ENCODE peak calls at places on chromosomes 16 and 17, in ten cellular contexts. W is epithelial cell of proximal tubule, E is stomach, U is DND-41, Z is AG04450, D is NB4, O is cardiac fibroblast, Q is lower lobe of right lung, K is psoas muscle, G is GM23338. R is an unnamed sample.

GRCh38 chr16:75256059-75256870 is 4.8 kb upstream of the BCAR1 start:
- DNase-seq in W (no peak), E (peak; percentile 28), U (no peak), Z (no peak), D (no peak), O (no peak), Q (peak; percentile 63), K (peak; percentile 56), G (peak; percentile 67), R (no peak)

GRCh38 chr16:51429041-51429440 is 278.0 kb upstream of the SALL1 start:
- DNase-seq in W (no peak), E (no peak), U (no peak), Z (no peak), D (no peak), O (no peak), Q (no peak), K (no peak), G (no peak), R (peak; percentile 8)

GRCh38 chr16:11094075-11094593 is 149.8 kb downstream of the CLEC16A start:
- DNase-seq in W (no peak), E (no peak), U (peak; percentile 94), Z (peak; percentile 70), D (peak; percentile 94), O (no peak), Q (no peak), K (no peak), G (no peak), R (peak; percentile 44)

GRCh38 chr17:43013296-43013695 is 6.7 kb downstream of the IFI35 start:
- DNase-seq in W (no peak), E (no peak), U (no peak), Z (no peak), D (no peak), O (no peak), Q (no peak), K (no peak), G (no peak), R (no peak)

GRCh38 chr17:15257316-15257925 is 7.7 kb downstream of the PMP22 start:
- DNase-seq in W (no peak), E (peak; percentile 76), U (peak; percentile 84), Z (peak; percentile 38), D (peak; percentile 93), O (peak; percentile 80), Q (peak; percentile 78), K (peak; percentile 86), G (peak; percentile 87), R (peak; percentile 88)

GRCh38 chr17:42821176-42821575 is 2.9 kb downstream of the BECN1 start:
- DNase-seq in W (no peak), E (no peak), U (no peak), Z (no peak), D (no peak), O (no peak), Q (no peak), K (no peak), G (no peak), R (no peak)

GRCh38 chr17:75344664-75345063 is 55.4 kb upstream of the SLC25A19 start:
- DNase-seq in W (no peak), E (no peak), U (peak; percentile 71), Z (no peak), D (peak; percentile 36), O (no peak), Q (no peak), K (no peak), G (peak; percentile 33), R (no peak)

GRCh38 chr17:81402530-81402941 is 7.3 kb downstream of the BAHCC1 start:
- DNase-seq in W (no peak), E (no peak), U (no peak), Z (no peak), D (no peak), O (no peak), Q (no peak), K (peak; percentile 37), G (no peak), R (no peak)

GRCh38 chr17:68198931-68199836 is 48.7 kb upstream of the AMZ2 start:
- DNase-seq in W (no peak), E (no peak), U (no peak), Z (no peak), D (no peak), O (peak; percentile 13), Q (no peak), K (peak; percentile 21), G (peak; percentile 58), R (no peak)

GRCh38 chr16:3878610-3879009 is 1.9 kb downstream of the CREBBP start:
- DNase-seq in W (no peak), E (no peak), U (no peak), Z (no peak), D (peak; percentile 67), O (peak; percentile 29), Q (no peak), K (no peak), G (no peak), R (peak; percentile 38)

GRCh38 chr17:78367193-78367592 is 7.3 kb upstream of the SOCS3 start:
- DNase-seq in W (no peak), E (no peak), U (no peak), Z (no peak), D (no peak), O (no peak), Q (no peak), K (no peak), G (no peak), R (no peak)

GRCh38 chr17:78364436-78365281 is 4.8 kb upstream of the SOCS3 start:
- DNase-seq in W (no peak), E (no peak), U (no peak), Z (no peak), D (peak; percentile 72), O (no peak), Q (no peak), K (no peak), G (peak; percentile 59), R (no peak)

GRCh38 chr17:78368348-78368747 is 8.5 kb upstream of the SOCS3 start:
- DNase-seq in W (no peak), E (no peak), U (no peak), Z (no peak), D (no peak), O (no peak), Q (peak; percentile 66), K (no peak), G (no peak), R (no peak)

GRCh38 chr17:78366109-78366848 is 6.4 kb upstream of the SOCS3 start:
- DNase-seq in W (no peak), E (no peak), U (no peak), Z (no peak), D (no peak), O (no peak), Q (peak; percentile 71), K (no peak), G (peak; percentile 48), R (no peak)

DNA sequence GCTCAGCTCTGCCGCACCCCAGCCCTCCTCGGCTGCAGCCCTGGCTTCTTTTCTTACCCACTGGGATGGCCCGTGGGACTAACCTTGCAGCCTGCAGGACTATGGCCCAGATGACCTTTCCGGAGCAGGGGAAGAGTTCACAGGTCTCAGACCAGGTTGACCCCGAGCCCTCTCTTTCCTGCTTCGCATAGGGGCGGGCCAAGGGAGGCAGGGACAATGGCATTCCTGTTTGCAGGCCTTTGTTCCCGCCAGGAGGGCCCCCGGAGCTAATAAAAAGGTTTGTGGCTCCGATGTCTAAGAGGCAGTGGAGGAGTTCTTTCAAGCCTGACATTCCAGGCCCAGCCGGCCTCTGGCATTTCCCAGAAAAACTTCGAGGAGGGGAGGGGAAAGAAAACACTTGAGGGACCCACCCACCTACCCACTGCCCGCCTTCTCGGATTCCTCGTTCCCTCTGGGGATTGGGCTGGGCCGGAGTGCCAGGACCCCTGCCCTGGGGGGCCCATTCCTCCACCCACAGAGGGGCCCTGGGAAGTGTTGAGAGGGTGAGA is 5.8 kb upstream of the SOCS3 start:
- DNase-seq in W (no peak), E (no peak), U (no peak), Z (no peak), D (no peak), O (no peak), Q (no peak), K (no peak), G (peak; percentile 98), R (no peak)
- H3K4me3 ChIP-seq in W (no peak overlapping the region), E (no peak overlapping the region), U (no peak overlapping the region), Z (no peak overlapping the region), D (no peak overlapping the region), O (no peak overlapping the region), Q (no peak overlapping the region), K (no peak overlapping the region), G (peak overlapping the region; percentile 28), R (no peak overlapping the region)

DNA sequence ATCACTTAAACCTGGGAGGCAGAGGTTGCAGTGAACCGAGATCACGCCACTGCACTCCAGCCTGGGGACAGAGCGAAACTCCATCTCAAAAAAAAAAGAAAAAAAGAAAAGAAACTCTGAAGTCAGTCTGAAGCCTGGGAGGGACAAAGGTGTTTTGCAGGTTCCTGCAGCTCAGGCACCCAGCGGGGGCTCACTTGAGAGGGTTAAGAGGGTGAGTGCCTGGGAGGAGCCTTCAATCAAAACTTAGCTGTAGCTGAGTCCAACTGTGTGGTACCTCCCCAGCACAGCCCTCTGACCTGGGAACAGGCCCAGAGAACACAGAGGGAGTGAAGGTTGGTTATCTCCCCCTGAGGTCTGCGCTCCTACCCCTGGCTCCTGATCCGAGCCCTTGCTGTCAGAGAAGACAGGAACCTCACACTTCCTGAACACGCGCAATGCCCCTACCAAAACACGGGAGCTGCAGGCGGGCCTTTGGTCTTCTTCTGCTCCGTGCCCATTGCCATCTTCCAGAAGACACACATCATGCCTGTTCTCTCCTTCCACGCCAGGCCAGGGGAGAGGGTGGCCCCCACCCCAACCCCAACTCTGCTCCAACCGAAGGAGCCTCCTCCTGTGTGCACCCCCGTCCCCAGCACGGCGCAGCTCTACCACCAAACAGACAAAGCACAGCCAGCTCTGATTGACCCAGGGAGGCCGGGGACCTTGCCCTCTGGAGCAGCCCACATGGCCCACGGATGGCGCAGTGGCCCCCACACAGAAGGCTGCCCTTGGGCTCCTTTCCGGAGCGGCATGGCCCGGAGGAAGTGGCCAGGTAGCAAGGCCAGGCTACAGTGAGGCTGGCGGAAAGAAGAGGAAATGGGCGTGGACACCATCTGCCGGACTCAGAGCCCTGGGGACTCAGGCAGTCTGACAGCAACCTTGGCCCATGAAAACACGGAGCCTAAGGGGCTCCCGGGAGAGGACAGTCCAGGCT is 20.2 kb upstream of the ZC3H18 start:
- DNase-seq in W (no peak), E (no peak), U (no peak), Z (no peak), D (peak; percentile 56), O (no peak), Q (no peak), K (no peak), G (no peak), R (no peak)
- TF ChIP-seq CTCF in W (no peak), E (no peak), U (no peak), Z (no peak), D (no peak), O (no peak), Q (no peak), K (no peak), G (peak; percentile 38), R (no peak)

GRCh38 chr16:67181346-67181745 is 2.4 kb downstream of the MATCAP1 start:
- DNase-seq in W (no peak), E (no peak), U (no peak), Z (peak; percentile 79), D (no peak), O (peak; percentile 91), Q (no peak), K (no peak), G (no peak), R (peak; percentile 86)
- H3K4me3 ChIP-seq in W (no peak overlapping the region), E (no peak overlapping the region), U (no peak overlapping the region), Z (peak overlapping the region; percentile 20), D (no peak overlapping the region), O (peak overlapping the region; percentile 32), Q (no peak overlapping the region), K (no peak overlapping the region), G (no peak overlapping the region), R (no peak overlapping the region)

DNA sequence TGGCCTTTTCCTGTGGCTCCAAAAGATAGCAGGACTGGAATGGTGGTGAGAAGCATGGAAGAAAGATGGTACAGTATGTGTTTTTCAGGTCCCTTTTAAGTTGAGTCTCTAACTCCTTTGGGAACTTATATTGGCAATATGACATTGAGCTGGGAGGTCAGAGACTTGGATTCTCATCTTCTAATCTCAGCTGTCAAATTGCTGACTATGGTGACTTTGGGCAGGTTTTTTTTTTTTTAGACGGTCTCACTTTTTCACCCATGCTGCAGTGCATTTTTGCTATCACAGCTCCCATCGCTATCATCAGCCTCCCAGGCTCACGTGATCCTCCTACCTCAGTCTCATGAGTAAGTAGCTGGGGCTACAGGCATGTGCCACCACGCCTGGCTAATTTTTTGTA is 15.1 kb upstream of the CDK5R1 start:
- DNase-seq in W (no peak), E (no peak), U (no peak), Z (no peak), D (no peak), O (no peak), Q (no peak), K (no peak), G (no peak), R (no peak)
- TF ChIP-seq CTCF in W (no peak), E (no peak), U (no peak), Z (no peak), D (no peak), O (no peak), Q (no peak), K (no peak), G (no peak), R (no peak)

R was measured in AG10803.